ENCODE peak calls at places on chromosomes 11 and 22, in nine cellular contexts. J is mammary epithelial cell; D is transverse colon; R is heart right ventricle; F is activated CD8-positive, alpha-beta T cell treated with anti-CD3 and anti-CD28 coated beads for 36 hours; U is CD4-positive, alpha-beta T cell; W is endothelial cell; N is neural crest cell; T is type B pancreatic cell. Y is an unnamed sample.

GRCh38 chr22:20799449-20799848 is 25.5 kb downstream of the SERPIND1 start:
- DNase-seq in U (no peak), T (no peak), F (no peak), N (no peak), W (no peak), D (no peak), J (peak; percentile 16), R (no peak), Y (no peak)

GRCh38 chr11:117562111-117562510 is 234.5 kb downstream of the CEP164 start:
- DNase-seq in R (no peak), T (no peak), U (no peak), F (no peak), D (no peak), N (no peak), J (no peak), W (no peak), Y (no peak)

GRCh38 chr22:32073823-32074380 is 30.8 kb downstream of the SLC5A1 start:
- DNase-seq in J (no peak), R (no peak), N (no peak), F (no peak), U (no peak), W (no peak), D (peak; percentile 58), T (no peak), Y (no peak)

GRCh38 chr11:2690261-2690575 is 9.6 kb downstream of the KCNQ1OT1 start:
- DNase-seq in D (no peak), F (no peak), R (no peak), W (no peak), J (no peak), U (no peak), N (no peak), T (no peak), Y (no peak)

GRCh38 chr11:134120143-134120850 is 51.4 kb downstream of the JAM3 start:
- DNase-seq in U (no peak), R (peak; percentile 74), J (peak; percentile 85), D (peak; percentile 39), W (no peak), T (no peak), N (no peak), F (no peak), Y (no peak)

GRCh38 chr22:49157529-49158339 is 669.9 kb downstream of the BRD1 start:
- DNase-seq in N (no peak), J (no peak), W (no peak), T (no peak), F (no peak), R (no peak), U (no peak), D (no peak), Y (no peak)

GRCh38 chr11:117551761-117552343 is 224.2 kb downstream of the CEP164 start:
- DNase-seq in R (no peak), W (no peak), T (no peak), F (no peak), U (no peak), J (no peak), N (no peak), D (no peak), Y (no peak)

GRCh38 chr11:65417702-65418430 is 4.7 kb upstream of the NEAT1 start:
- DNase-seq in F (peak; percentile 77), J (peak; percentile 13), N (no peak), D (peak; percentile 63), U (peak; percentile 49), R (no peak), T (no peak), W (no peak), Y (peak; percentile 57)

GRCh38 chr11:10317776-10318526 is 13.1 kb downstream of the ADM start:
- DNase-seq in U (no peak), T (no peak), F (peak; percentile 61), R (no peak), N (no peak), D (no peak), J (no peak), W (no peak), Y (peak; percentile 55)

GRCh38 chr11:12693075-12693473 is 18.9 kb downstream of the TEAD1 start:
- DNase-seq in U (no peak), J (no peak), R (no peak), D (no peak), T (no peak), N (no peak), W (no peak), F (no peak), Y (no peak)

GRCh38 chr11:31974737-31975136 is 116.1 kb upstream of the RCN1 start:
- DNase-seq in F (no peak), W (no peak), T (no peak), N (no peak), J (peak; percentile 96), R (no peak), D (no peak), U (no peak), Y (no peak)

GRCh38 chr11:66685276-66686099 is 7.8 kb upstream of the RBM4B start:
- DNase-seq in F (no peak), U (no peak), T (no peak), D (no peak), W (no peak), N (no peak), R (no peak), J (no peak), Y (no peak)

GRCh38 chr11:34443136-34443535 is 4.4 kb downstream of the CAT start:
- DNase-seq in D (no peak), N (no peak), W (no peak), U (no peak), F (no peak), T (no peak), R (no peak), J (no peak), Y (no peak)

GRCh38 chr11:34447044-34447443 is 8.3 kb downstream of the CAT start:
- DNase-seq in T (no peak), F (no peak), D (no peak), U (no peak), W (no peak), R (no peak), J (no peak), N (no peak), Y (no peak)

GRCh38 chr11:34448223-34448994 is 9.7 kb downstream of the CAT start:
- DNase-seq in N (no peak), W (no peak), R (no peak), J (no peak), T (no peak), F (no peak), U (no peak), D (no peak), Y (no peak)

GRCh38 chr11:34449013-34449412 is 10.3 kb downstream of the CAT start:
- DNase-seq in R (no peak), T (no peak), D (no peak), N (no peak), J (peak; percentile 60), W (no peak), U (no peak), F (peak; percentile 48), Y (no peak)

DNA sequence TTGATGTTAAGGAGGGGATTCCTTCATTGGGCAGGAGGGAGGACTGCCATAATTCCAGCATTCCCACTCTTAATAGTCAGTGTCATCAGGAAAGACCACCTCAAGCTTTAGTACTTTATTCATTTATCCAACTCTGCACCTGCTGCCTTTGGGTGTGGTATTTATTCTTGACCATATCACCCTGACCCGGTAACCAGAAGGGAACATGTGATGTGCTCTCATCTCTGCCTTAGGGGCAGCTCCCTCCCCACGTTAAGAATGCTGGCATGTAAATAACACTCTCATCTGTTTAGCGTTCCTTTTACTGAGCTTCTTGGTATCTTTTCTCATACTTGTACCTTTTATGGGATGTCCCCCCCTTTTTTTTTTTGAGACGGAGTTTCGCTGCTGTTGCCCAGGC is 7.7 kb downstream of the CAT start:
- DNase-seq in J (no peak), W (no peak), U (no peak), R (no peak), D (no peak), N (no peak), T (no peak), F (no peak), Y (no peak)
- TF ChIP-seq CTCF in J (no peak), W (no peak), U (no peak), R (no peak), D (no peak), N (no peak), T (no peak), F (no peak), Y (no peak)

DNA sequence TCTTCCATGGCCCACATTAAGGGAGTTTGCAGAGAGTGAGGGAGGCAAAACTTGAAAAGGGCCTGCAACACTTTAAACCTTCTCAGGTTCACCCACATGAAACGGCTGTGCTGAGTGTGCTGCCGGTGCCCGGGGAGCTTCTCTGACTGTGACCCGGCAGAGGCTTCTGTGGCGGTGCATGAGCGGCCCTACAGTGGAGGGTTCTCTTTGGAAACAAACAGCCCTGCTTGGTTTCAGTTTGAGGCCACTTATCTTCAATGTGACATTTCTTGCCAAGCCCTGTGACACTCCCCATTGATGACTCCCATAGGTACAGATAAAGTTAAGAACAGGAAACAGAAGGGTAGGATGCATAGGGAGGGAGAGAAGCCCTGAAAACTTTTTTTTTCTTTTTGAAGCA is 31.8 kb downstream of the FAM118A start:
- DNase-seq in F (peak; percentile 82), D (no peak), N (no peak), U (peak; percentile 57), J (no peak), W (no peak), T (no peak), R (peak; percentile 26), Y (no peak)
- TF ChIP-seq CTCF in F (no peak), D (no peak), N (no peak), U (no peak), J (no peak), W (no peak), T (no peak), R (no peak), Y (no peak)

GRCh38 chr22:23072035-23072910 is 2.0 kb downstream of the GNAZ start:
- DNase-seq in W (no peak), R (no peak), U (no peak), D (no peak), J (no peak), N (no peak), F (no peak), T (no peak), Y (no peak)

GRCh38 chr22:23069502-23070357 is 589 bp upstream of the GNAZ start:
- DNase-seq in R (peak; percentile 91), F (peak; percentile 86), N (peak; percentile 89), W (peak; percentile 85), J (peak; percentile 75), D (peak; percentile 93), T (peak; percentile 95), U (peak; percentile 87), Y (peak; percentile 93)

GRCh38 chr22:23070418-23071162 is at the start of gene GNAZ:
- DNase-seq in F (peak; percentile 15), R (no peak), W (peak; percentile 38), T (no peak), N (peak; percentile 36), J (no peak), U (peak; percentile 14), D (no peak), Y (peak; percentile 68)

GRCh38 chr22:23072911-23073491 is 2.7 kb downstream of the GNAZ start:
- DNase-seq in N (no peak), U (no peak), J (peak; percentile 20), D (no peak), T (no peak), W (no peak), R (no peak), F (no peak), Y (no peak)

GRCh38 chr22:23071163-23072034 is 1.1 kb downstream of the GNAZ start:
- DNase-seq in J (no peak), F (no peak), R (no peak), U (no peak), T (no peak), W (no peak), D (no peak), N (no peak), Y (no peak)
- TF ChIP-seq CTCF in J (no peak), F (no peak), R (no peak), U (no peak), T (no peak), W (no peak), D (no peak), N (no peak), Y (no peak)

GRCh38 chr11:69186316-69187266 is 30.9 kb downstream of the SMIM38 start:
- DNase-seq in R (no peak), U (no peak), D (no peak), J (no peak), W (no peak), T (no peak), F (no peak), N (no peak), Y (no peak)
- TF ChIP-seq CTCF in R (no peak), U (no peak), D (no peak), J (no peak), W (no peak), T (peak; percentile 42), F (no peak), N (no peak), Y (no peak)

Y was measured in GM13976.